ENCODE peak calls at places on chromosomes 13 and 19, in nine cellular contexts. O is ascending aorta; T is fibroblast of lung; Y is CD4-positive, alpha-beta T cell; A is heart right ventricle; E is colonic mucosa; J is ovary; D is lung; W is heart left ventricle. M is an unnamed sample.

GRCh38 chr19:6448045-6448444 is 11.5 kb downstream of the SLC25A23 start:
- DNase-seq in D (no peak), O (no peak), A (no peak), Y (no peak), T (no peak), J (no peak), W (no peak), E (no peak), M (no peak)

GRCh38 chr13:44938854-44939253 is 50.4 kb downstream of the NUFIP1 start:
- DNase-seq in J (no peak), W (no peak), T (no peak), Y (no peak), A (no peak), O (no peak), E (no peak), D (no peak), M (no peak)

GRCh38 chr19:45160870-45161714 is at the start of gene NKPD1:
- DNase-seq in A (no peak), Y (no peak), W (no peak), O (no peak), E (peak), T (no peak), D (peak), J (no peak), M (no peak)

GRCh38 chr19:8145969-8146368 is 3.4 kb downstream of the FBN3 start:
- DNase-seq in Y (no peak), A (no peak), E (no peak), D (no peak), T (no peak), O (no peak), W (no peak), J (no peak), M (no peak)

GRCh38 chr19:1503925-1504430 is 8.8 kb downstream of the ADAMTSL5 start:
- DNase-seq in Y (no peak), W (no peak), T (no peak), D (no peak), O (no peak), J (no peak), A (no peak), E (no peak), M (no peak)

GRCh38 chr19:18475762-18476331 is 37.9 kb upstream of the ISYNA1 start:
- DNase-seq in E (no peak), O (no peak), Y (no peak), T (no peak), J (no peak), D (no peak), A (no peak), W (no peak), M (no peak)

GRCh38 chr13:34731486-34731885 is 210.6 kb upstream of the NBEA start:
- DNase-seq in E (no peak), J (no peak), T (no peak), D (no peak), A (no peak), W (no peak), Y (no peak), O (no peak), M (no peak)

GRCh38 chr19:2046046-2046907 is 4.8 kb downstream of the MKNK2 start:
- DNase-seq in T (no peak), O (peak), W (no peak), A (no peak), Y (no peak), E (no peak), D (no peak), J (no peak), M (no peak)

GRCh38 chr19:49356382-49356781 is 5.8 kb downstream of the TEAD2 start:
- DNase-seq in J (no peak), O (no peak), D (no peak), W (no peak), A (no peak), E (no peak), T (no peak), Y (no peak), M (no peak)

DNA sequence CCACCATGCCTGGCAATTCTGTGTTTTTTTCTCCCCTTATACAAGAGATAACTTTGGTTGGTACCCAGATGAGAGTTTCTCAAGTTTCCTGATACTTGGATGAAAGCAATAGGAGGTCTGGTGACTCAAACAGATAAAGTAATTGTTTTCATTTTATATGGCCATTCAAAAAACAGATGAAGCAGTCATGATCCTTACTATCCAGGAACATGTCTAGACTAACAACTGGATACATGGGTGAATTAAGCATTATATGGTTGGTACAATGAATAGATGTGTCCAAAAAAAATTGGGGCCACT is 8.5 kb downstream of the ZNF430 start:
- DNase-seq in E (no peak), J (no peak), O (no peak), D (no peak), Y (no peak), W (no peak), T (no peak), A (no peak), M (no peak)
- H3K27ac ChIP-seq in E (no peak), J (no peak), O (no peak), D (no peak), Y (no peak), W (no peak), T (no peak), A (no peak), M (no peak)

GRCh38 chr13:32302461-32302860 is 12.7 kb downstream of the ZAR1L start:
- DNase-seq in D (no peak), T (no peak), O (no peak), A (no peak), E (no peak), J (no peak), W (no peak), Y (no peak), M (no peak)

GRCh38 chr13:32300920-32301319 is 14.2 kb downstream of the ZAR1L start:
- DNase-seq in O (no peak), D (no peak), W (no peak), T (no peak), J (no peak), Y (no peak), A (no peak), E (no peak), M (no peak)

GRCh38 chr13:32309812-32310706 is 5.1 kb downstream of the ZAR1L start:
- DNase-seq in J (no peak), D (no peak), A (peak), T (peak), W (no peak), O (no peak), E (peak), Y (no peak), M (no peak)

GRCh38 chr13:32309312-32309711 is 5.9 kb downstream of the ZAR1L start:
- DNase-seq in A (no peak), O (no peak), D (no peak), J (no peak), Y (no peak), T (peak), E (no peak), W (no peak), M (no peak)

DNA sequence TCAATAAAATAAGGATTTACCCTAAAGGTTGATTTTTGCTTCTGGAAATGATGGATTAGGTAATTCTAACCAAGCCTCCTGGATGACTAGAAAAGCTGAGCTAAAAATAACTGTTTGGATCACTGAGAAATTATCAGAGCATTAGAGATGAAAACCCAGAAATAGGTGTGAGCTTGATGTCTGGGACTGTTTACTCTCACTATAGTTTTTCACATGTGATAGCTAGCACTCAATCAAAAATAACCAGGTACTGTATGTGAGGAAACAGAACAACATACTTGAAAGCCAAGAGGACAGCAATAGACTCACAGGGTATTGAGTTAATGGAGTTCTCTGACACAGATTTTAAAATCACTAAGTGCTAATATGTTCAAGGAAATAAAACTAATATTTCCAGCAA is 9.5 kb downstream of the ZAR1L start:
- DNase-seq in Y (no peak), O (no peak), D (no peak), A (no peak), J (no peak), T (no peak), W (no peak), E (no peak), M (no peak)
- TF ChIP-seq CTCF in Y (no peak), O (no peak), D (no peak), A (no peak), J (no peak), T (no peak), W (no peak), E (no peak), M (no peak)

DNA sequence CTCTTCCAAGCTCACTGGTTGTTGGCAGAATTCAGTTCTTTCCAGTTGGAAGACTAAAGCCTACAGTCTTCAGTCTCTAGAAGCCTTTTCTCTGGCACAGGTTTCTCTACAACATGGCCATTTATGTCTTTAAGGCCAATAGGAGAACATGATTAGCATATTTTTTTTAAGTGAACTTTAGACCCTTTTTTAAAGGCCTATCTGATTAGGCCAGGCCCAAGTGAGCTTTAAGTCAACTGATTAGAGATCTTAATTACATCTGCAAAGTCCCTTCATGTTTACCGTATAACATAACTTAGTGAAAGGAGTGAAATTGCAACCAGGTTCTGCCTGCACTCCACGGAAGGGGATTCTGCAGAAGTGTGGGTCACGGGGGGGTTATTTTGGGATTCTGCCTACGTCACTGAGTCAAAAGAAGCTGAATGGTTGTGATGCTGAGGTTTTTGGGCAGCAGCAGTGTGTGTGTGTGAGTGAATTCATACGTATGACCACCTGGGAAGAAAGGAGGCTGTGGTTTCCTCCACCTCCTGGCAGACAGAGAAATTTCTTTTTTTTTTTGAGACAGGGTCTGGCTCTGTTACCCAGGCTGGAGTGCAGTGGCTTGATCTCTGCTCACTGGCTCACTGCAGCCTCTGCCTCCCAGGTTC is 31.7 kb downstream of the ALOX5AP start:
- DNase-seq in W (no peak), O (no peak), A (no peak), Y (no peak), D (no peak), T (no peak), J (no peak), E (no peak), M (no peak)
- H3K27ac ChIP-seq in W (no peak), O (no peak), A (no peak), Y (no peak), D (no peak), T (no peak), J (no peak), E (peak), M (no peak)

GRCh38 chr19:37370880-37371661 is at the start of gene ZNF527:
- DNase-seq in J (peak), E (peak), Y (peak), A (peak), T (peak), O (peak), W (peak), D (peak), M (peak)
- TF ChIP-seq CTCF in J (peak), E (no peak), Y (no peak), A (no peak), T (no peak), O (peak), W (no peak), D (no peak), M (peak)

GRCh38 chr19:31332096-31332495 is 17.1 kb downstream of the TSHZ3 start:
- DNase-seq in E (no peak), T (peak), J (no peak), O (no peak), W (no peak), Y (no peak), D (no peak), A (no peak), M (no peak)
- H3K27ac ChIP-seq in E (no peak), T (peak), J (no peak), O (no peak), W (no peak), Y (no peak), D (no peak), A (no peak), M (no peak)

DNA sequence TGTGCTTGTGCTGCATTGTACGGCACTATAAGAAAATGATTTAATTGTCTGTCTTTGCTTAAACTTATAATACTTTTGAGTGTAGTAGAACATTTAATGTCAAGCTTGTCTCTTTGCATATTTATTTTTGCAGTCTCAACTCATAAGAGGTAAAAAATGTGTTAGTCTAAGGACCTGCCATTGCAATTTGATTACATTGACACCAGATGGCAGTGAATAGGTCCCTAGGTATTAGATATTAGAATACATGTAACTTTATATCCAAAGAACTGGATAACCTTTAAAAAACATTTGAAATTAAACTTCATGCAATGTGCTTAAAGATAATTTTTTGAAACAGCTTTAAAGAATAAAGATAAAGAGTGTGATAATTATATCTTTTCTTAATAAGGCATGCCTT is 1421.3 kb downstream of the OLFM4 start:
- DNase-seq in W (no peak), A (no peak), Y (no peak), O (no peak), E (no peak), J (no peak), D (no peak), T (no peak), M (no peak)
- TF ChIP-seq CTCF in W (no peak), A (no peak), Y (no peak), O (no peak), E (no peak), J (no peak), D (no peak), T (no peak), M (no peak)

DNA sequence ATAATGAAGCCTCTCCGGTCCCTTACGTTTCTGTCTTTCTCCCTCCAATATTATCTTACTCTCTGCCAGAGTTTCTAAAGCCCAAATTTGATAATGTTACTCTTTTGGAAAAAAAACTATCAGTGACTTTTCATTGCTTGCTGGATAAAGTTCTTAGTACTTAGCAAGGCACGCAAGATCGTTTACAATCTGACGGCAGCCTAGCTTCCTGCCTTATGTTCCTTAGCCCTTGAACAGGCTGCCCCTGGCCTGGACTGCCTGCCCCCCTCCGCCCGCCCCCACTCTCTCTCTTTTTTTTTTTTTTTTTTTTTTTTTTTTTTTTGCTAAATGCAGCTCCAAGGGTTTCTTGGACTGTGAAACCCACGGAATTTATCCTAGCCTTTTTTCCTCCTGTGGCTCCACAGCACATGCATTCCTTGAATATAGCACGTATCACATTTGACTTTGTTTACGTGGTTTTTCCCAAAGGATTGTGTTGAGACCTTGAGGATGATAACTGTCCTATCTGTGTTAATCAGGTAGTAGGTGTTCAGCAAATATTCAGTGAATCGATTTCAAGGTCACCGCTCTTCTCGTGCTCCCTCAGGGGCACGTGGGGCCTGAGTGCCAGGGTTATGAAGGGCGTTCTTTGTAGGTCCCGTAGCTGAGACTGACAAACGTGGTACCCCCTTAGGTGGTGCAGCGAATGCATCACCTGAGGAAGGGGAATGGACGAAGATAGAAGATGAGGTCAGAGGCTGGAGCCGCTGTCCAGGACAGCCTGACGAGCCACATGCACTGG is 130.9 kb upstream of the RNF113B start:
- DNase-seq in Y (no peak), W (peak), A (peak), O (no peak), J (peak), T (peak), E (no peak), D (no peak), M (peak)
- H3K27ac ChIP-seq in Y (no peak), W (peak), A (no peak), O (no peak), J (peak), T (peak), E (peak), D (no peak), M (peak)

DNA sequence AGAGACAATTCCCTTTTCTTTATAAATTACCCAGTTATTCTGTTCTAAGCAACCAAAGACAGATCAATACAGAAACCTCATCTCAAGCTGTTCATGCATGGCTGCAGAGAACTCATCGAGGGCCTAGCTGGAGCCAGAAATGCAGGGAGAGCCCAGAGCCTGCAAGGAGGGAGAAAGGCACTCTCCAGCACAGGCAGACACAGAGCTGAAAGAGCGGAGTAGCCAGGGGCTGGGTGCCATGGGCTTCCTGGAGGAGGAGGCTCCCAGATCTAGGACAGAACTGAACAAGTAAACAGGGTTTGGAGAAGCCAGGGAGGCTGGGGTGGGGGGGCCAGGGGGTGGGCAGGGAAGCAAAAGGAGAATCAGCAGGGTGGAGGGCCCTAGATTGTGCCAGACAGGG is 144.2 kb upstream of the ZNF507 start:
- DNase-seq in J (no peak), O (no peak), E (no peak), T (no peak), A (no peak), W (no peak), Y (no peak), D (peak), M (no peak)
- TF ChIP-seq CTCF in J (no peak), O (no peak), E (no peak), T (no peak), A (no peak), W (no peak), Y (no peak), D (no peak), M (no peak)

DNA sequence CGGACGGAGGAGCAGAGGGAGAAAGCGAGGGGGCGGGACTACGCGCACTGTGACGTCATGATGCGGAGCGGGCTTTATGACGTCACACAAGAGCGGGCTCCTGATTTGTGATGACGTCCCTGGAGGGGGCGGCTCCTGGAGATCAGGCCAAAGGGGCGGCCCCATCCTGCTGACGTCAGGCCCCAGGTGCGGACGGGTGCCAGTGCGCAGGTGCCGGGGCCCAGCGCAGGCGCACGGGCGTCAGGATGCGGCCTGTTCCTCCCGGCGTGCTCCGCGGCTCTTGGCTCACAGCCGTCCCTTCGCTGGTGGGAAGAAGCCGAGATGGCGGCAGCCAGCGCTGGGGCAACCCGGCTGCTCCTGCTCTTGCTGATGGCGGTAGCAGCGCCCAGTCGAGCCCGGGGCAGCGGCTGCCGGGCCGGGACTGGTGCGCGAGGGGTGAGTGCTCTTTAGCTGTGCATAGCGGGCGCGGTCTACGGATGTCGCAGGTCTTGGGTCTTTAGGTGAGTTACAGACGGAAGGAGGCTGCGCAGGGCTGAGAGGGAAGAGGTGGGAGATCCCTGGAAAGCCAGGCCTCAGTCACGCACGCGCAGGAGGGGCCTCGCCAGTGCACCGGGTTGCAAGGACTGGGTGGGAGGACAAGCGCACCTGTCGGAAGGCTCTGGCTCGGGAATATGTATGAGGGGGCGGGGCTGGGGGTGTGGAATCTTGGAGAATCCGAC is at the start of the genes EMC10 and GARIN5A:
- DNase-seq in Y (peak), O (peak), T (peak), E (peak), A (peak), J (peak), D (peak), W (peak), M (peak)
- H3K27ac ChIP-seq in Y (peak), O (peak), T (peak), E (peak), A (no peak), J (peak), D (peak), W (peak), M (peak)

GRCh38 chr13:23567792-23568480 is 2.3 kb upstream of the TNFRSF19 start:
- DNase-seq in T (no peak), O (no peak), W (no peak), A (no peak), D (no peak), E (no peak), J (no peak), Y (no peak), M (no peak)
- TF ChIP-seq CTCF in T (no peak), O (no peak), W (peak), A (no peak), D (no peak), E (no peak), J (no peak), Y (no peak), M (peak)

M was measured in left ventricle myocardium inferior.